ENCODE peak calls at places on chromosomes 16 and 17, in four cellular contexts. B is lower leg skin, Q is OCI-M1, V is IMR-90. U is an unnamed sample.

GRCh38 chr17:77125432-77125901 is 15.3 kb upstream of the SEC14L1 start:
- DNase-seq in B (no peak), Q (no peak), V (peak), U (no peak)

GRCh38 chr16:72198021-72198420 is 26.1 kb upstream of the PMFBP1 start:
- DNase-seq in B (peak), Q (no peak), V (peak), U (no peak)

GRCh38 chr17:61338000-61338864 is 61.4 kb upstream of the TBX2 start:
- DNase-seq in B (no peak), Q (no peak), V (peak), U (no peak)

GRCh38 chr16:49366669-49367068 is 6.9 kb upstream of the C16orf78 start:
- DNase-seq in B (no peak), Q (no peak), V (no peak), U (no peak)

GRCh38 chr17:47072881-47073280 is 93.8 kb upstream of the RPRML start:
- DNase-seq in B (no peak), Q (peak), V (peak), U (no peak)

GRCh38 chr17:19275457-19276082 is 38.4 kb downstream of the EPN2 start:
- DNase-seq in B (no peak), Q (no peak), V (peak), U (no peak)

GRCh38 chr17:1275962-1276736 is 3.3 kb upstream of the TRARG1 start:
- DNase-seq in B (peak), Q (peak), V (peak), U (peak)

GRCh38 chr17:54864070-54864469 is 36.6 kb upstream of the TOM1L1 start:
- DNase-seq in B (no peak), Q (no peak), V (no peak), U (no peak)

GRCh38 chr17:42502091-42502490 is 34.0 kb upstream of the NAGLU start:
- DNase-seq in B (peak), Q (no peak), V (no peak), U (no peak)

GRCh38 chr17:14048169-14048568 is 21.1 kb upstream of the COX10 start:
- DNase-seq in B (no peak), Q (peak), V (no peak), U (no peak)

GRCh38 chr17:82963104-82963950 is 116.1 kb upstream of the METRNL start:
- DNase-seq in B (peak), Q (no peak), V (peak), U (no peak)

GRCh38 chr17:43338886-43339516 is 59.8 kb upstream of the ARL4D start:
- DNase-seq in B (peak), Q (peak), V (no peak), U (peak)

GRCh38 chr17:76199466-76199865 is 40.8 kb downstream of the RNF157 start:
- DNase-seq in B (no peak), Q (no peak), V (no peak), U (no peak)

GRCh38 chr16:70381604-70382342 is 35.1 kb downstream of the DDX19A start:
- DNase-seq in B (no peak), Q (peak), V (no peak), U (no peak)

GRCh38 chr16:27844826-27845225 is 218.7 kb downstream of the GSG1L start:
- DNase-seq in B (peak), Q (no peak), V (no peak), U (no peak)

GRCh38 chr17:4557626-4558310 is 2.6 kb upstream of the MYBBP1A start:
- DNase-seq in B (no peak), Q (no peak), V (no peak), U (no peak)

GRCh38 chr17:45677770-45678169 is 106.3 kb upstream of the CRHR1 start:
- DNase-seq in B (no peak), Q (no peak), V (peak), U (no peak)

GRCh38 chr17:21679256-21680146 is 12.8 kb upstream of the KCNJ18 start:
- DNase-seq in B (peak), Q (no peak), V (no peak), U (no peak)

GRCh38 chr17:1168537-1169234 is 11.1 kb downstream of the ABR start:
- DNase-seq in B (no peak), Q (no peak), V (no peak), U (no peak)

GRCh38 chr16:31461201-31461920 is 2.1 kb downstream of the ARMC5 start:
- DNase-seq in B (no peak), Q (no peak), V (no peak), U (no peak)

GRCh38 chr16:58022601-58023371 is 2.8 kb upstream of the MMP15 start:
- DNase-seq in B (no peak), Q (no peak), V (peak), U (no peak)

GRCh38 chr17:64063766-64064224 is 43.4 kb upstream of the ICAM2 start:
- DNase-seq in B (no peak), Q (peak), V (peak), U (no peak)

GRCh38 chr16:48143816-48144215 is 12.0 kb downstream of the ABCC12 start:
- DNase-seq in B (no peak), Q (no peak), V (no peak), U (no peak)

GRCh38 chr17:8175795-8176196 is 384 bp downstream of the TMEM107 start:
- DNase-seq in B (peak), Q (peak), V (no peak), U (no peak)

GRCh38 chr17:80792373-80792781 is 199.3 kb upstream of the CHMP6 start:
- DNase-seq in B (peak), Q (no peak), V (peak), U (no peak)

GRCh38 chr16:2090819-2091721 is 43.3 kb downstream of the TSC2 start:
- DNase-seq in B (no peak), Q (no peak), V (no peak), U (no peak)

GRCh38 chr16:85354623-85355514 is 242.6 kb upstream of the CIBAR2 start:
- DNase-seq in B (no peak), Q (peak), V (peak), U (no peak)

GRCh38 chr16:78128920-78129319 is 29.5 kb downstream of the WWOX start:
- DNase-seq in B (no peak), Q (no peak), V (no peak), U (no peak)

GRCh38 chr16:1089822-1090619 is 6.0 kb downstream of the C1QTNF8 start:
- DNase-seq in B (no peak), Q (no peak), V (no peak), U (peak)

U was measured in omental fat pad.